ENCODE peak calls at places on chromosomes 13 and 19, in six cellular contexts. N, D, F, M, U and G are unnamed samples.

GRCh38 chr19:40394816-40395210 is 4.8 kb upstream of the HIPK4 start:
- DNase-seq in D (no peak), M (no peak), N (no peak), U (no peak), F (no peak), G (no peak)

GRCh38 chr13:100725472-100725871 is 50.9 kb upstream of the TMTC4 start:
- DNase-seq in M (no peak), F (no peak), N (no peak), U (no peak), D (no peak), G (no peak)

GRCh38 chr19:31707206-31707605 is 358.0 kb upstream of the TSHZ3 start:
- DNase-seq in F (no peak), U (no peak), D (no peak), N (no peak), M (no peak), G (no peak)

GRCh38 chr13:36778083-36778671 is 40.8 kb upstream of the RFXAP start:
- DNase-seq in M (no peak), U (no peak), F (peak; percentile 71), N (no peak), D (peak; percentile 97), G (peak; percentile 59)

GRCh38 chr13:35768551-35768950 is 292.1 kb upstream of the MAB21L1 start:
- DNase-seq in M (no peak), N (no peak), U (no peak), F (no peak), D (peak; percentile 76), G (peak; percentile 71)

GRCh38 chr19:42081584-42082258 is 5.8 kb downstream of the ZNF574 start:
- DNase-seq in N (peak; percentile 25), D (peak; percentile 43), M (no peak), U (no peak), F (no peak), G (no peak)

GRCh38 chr19:38044267-38045111 is 137.5 kb downstream of the SIPA1L3 start:
- DNase-seq in M (no peak), F (no peak), N (peak; percentile 20), D (peak; percentile 69), U (no peak), G (no peak)

GRCh38 chr13:95207769-95208366 is 93.4 kb downstream of the ABCC4 start:
- DNase-seq in N (no peak), F (no peak), D (no peak), M (no peak), U (no peak), G (no peak)

GRCh38 chr13:110559429-110559943 is 2.0 kb downstream of the RAB20 start:
- DNase-seq in D (no peak), M (no peak), U (peak; percentile 59), N (peak; percentile 18), F (no peak), G (no peak)

GRCh38 chr13:95643471-95643813 is 1.1 kb downstream of the DZIP1 start:
- DNase-seq in U (no peak), N (no peak), F (peak; percentile 18), M (no peak), D (peak; percentile 56), G (no peak)

GRCh38 chr13:76226941-76227340 is 590.8 kb downstream of the LMO7 start:
- DNase-seq in U (no peak), F (no peak), D (no peak), N (no peak), M (no peak), G (no peak)

GRCh38 chr13:42076309-42076713 is 27.9 kb downstream of the DGKH start:
- DNase-seq in M (no peak), N (no peak), U (no peak), D (no peak), F (no peak), G (no peak)

GRCh38 chr19:923551-924211 is 2.2 kb upstream of the ARID3A start:
- DNase-seq in N (no peak), U (no peak), D (no peak), M (no peak), F (no peak), G (no peak)

GRCh38 chr13:89568276-89568675 is 1779.2 kb upstream of the MIR17HG start:
- DNase-seq in N (peak; percentile 17), M (no peak), F (no peak), U (no peak), D (peak; percentile 24), G (no peak)

GRCh38 chr19:16205205-16206045 is 7.7 kb downstream of the AP1M1 start:
- DNase-seq in U (peak; percentile 51), N (no peak), M (no peak), D (no peak), F (no peak), G (no peak)

GRCh38 chr19:13151605-13152355 is 1.6 kb downstream of the IER2 start:
- DNase-seq in M (peak; percentile 76), U (peak; percentile 97), N (peak; percentile 84), D (peak; percentile 94), F (peak; percentile 97), G (peak; percentile 91)

GRCh38 chr13:30806784-30807183 is 71.4 kb downstream of the ALOX5AP start:
- DNase-seq in N (peak; percentile 81), F (no peak), M (no peak), U (no peak), D (peak; percentile 85), G (no peak)

GRCh38 chr19:35295453-35295791 is 3.5 kb downstream of the MAG start:
- DNase-seq in D (no peak), U (no peak), F (no peak), N (no peak), M (no peak), G (no peak)

GRCh38 chr19:16886305-16886880 is 2.4 kb upstream of the F2RL3 start:
- DNase-seq in D (peak; percentile 36), U (peak; percentile 81), F (no peak), N (peak; percentile 64), M (no peak), G (peak; percentile 60)

GRCh38 chr19:947707-948533 is 22.1 kb downstream of the ARID3A start:
- DNase-seq in D (no peak), M (peak; percentile 54), N (no peak), F (no peak), U (peak; percentile 59), G (no peak)

GRCh38 chr13:84607614-84608013 is 725.3 kb upstream of the SLITRK1 start:
- DNase-seq in F (no peak), N (peak; percentile 73), U (no peak), M (no peak), D (peak; percentile 90), G (peak; percentile 73)

GRCh38 chr19:18946918-18947317 is 5.9 kb upstream of the HOMER3 start:
- DNase-seq in F (no peak), N (no peak), D (no peak), M (no peak), U (no peak), G (no peak)

GRCh38 chr19:20558011-20558410 is 7.6 kb downstream of the ZNF737 start:
- DNase-seq in M (no peak), F (no peak), N (no peak), U (peak; percentile 18), D (no peak), G (no peak)

DNA sequence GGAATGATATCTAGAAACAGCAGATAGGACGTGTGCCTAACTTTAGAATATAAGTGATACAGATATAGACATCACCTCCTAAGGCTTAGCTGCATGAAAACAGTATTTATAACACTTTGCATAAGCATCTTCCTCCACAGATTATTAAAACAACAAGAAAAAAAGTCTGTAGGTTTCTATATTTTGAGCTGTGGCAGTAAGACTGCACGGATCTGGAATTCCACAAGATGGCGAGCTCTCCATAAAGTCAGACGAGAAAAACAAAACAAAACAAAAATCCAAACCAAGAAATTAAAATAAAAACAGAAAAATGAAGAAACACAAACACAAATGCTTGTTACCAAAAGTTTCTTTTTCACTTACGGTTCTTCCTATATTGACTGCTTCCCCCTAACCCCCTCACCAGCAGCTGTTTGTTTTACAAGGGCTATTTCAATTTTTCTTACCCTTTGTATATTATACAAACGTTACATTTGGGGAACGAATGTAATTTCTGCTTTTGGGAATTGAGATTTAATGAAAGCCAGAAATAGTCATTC is 285.8 kb downstream of the MYO16 start:
- DNase-seq in M (no peak), N (peak; percentile 34), U (no peak), F (no peak), D (peak; percentile 35), G (no peak)
- H3K4me3 ChIP-seq in M (no peak overlapping the region), N (no peak overlapping the region), U (peak overlapping the region; percentile 26), F (no peak overlapping the region), D (no peak overlapping the region), G (no peak overlapping the region)

GRCh38 chr13:46751811-46752635 is 44.9 kb downstream of the ESD start:
- DNase-seq in F (no peak), D (peak; percentile 72), M (no peak), U (no peak), N (no peak), G (no peak)
- H3K4me3 ChIP-seq in F (no peak overlapping the region), D (no peak overlapping the region), M (no peak overlapping the region), U (no peak overlapping the region), N (no peak overlapping the region), G (no peak overlapping the region)

GRCh38 chr19:4334929-4335833 is 3.4 kb downstream of the STAP2 start:
- DNase-seq in N (no peak), U (no peak), F (no peak), D (no peak), M (no peak), G (no peak)

GRCh38 chr19:4342421-4343055 is 824 bp upstream of the MPND start:
- DNase-seq in U (peak; percentile 93), M (peak; percentile 88), F (peak; percentile 100), D (peak; percentile 100), N (peak; percentile 100), G (peak; percentile 100)

GRCh38 chr19:4337906-4338440 is 654 bp downstream of the STAP2 start:
- DNase-seq in N (no peak), D (peak; percentile 31), M (no peak), U (no peak), F (no peak), G (no peak)

GRCh38 chr19:4343056-4343844 is at the start of gene MPND:
- DNase-seq in U (peak; percentile 96), D (peak; percentile 75), M (peak; percentile 63), N (peak; percentile 66), F (peak; percentile 85), G (peak; percentile 32)

GRCh38 chr19:4338441-4339350 is at the start of gene STAP2:
- DNase-seq in F (no peak), N (peak; percentile 85), M (no peak), U (no peak), D (no peak), G (no peak)
- H3K4me3 ChIP-seq in F (peak within 1 kb of the TSS; percentile 36), N (peak within 1 kb of the TSS; percentile 73), M (peak within 1 kb of the TSS; percentile 50), U (peak within 1 kb of the TSS; percentile 53), D (peak within 1 kb of the TSS; percentile 36), G (peak within 1 kb of the TSS; percentile 37)

GRCh38 chr13:41019578-41020347 is 647 bp upstream of the ELF1 start:
- DNase-seq in D (no peak), F (no peak), N (no peak), M (no peak), U (no peak), G (no peak)

GRCh38 chr13:41017744-41018582 is 1.2 kb downstream of the ELF1 start:
- DNase-seq in N (peak; percentile 78), F (no peak), D (no peak), U (no peak), M (no peak), G (no peak)

GRCh38 chr13:41017153-41017552 is 2.0 kb downstream of the ELF1 start:
- DNase-seq in D (no peak), N (no peak), F (no peak), U (no peak), M (no peak), G (no peak)

GRCh38 chr13:41018583-41018909 is 570 bp downstream of the ELF1 start:
- DNase-seq in N (peak; percentile 31), F (no peak), U (no peak), D (no peak), M (no peak), G (no peak)

GRCh38 chr13:41019027-41019487 is at the start of gene ELF1:
- DNase-seq in M (peak; percentile 28), U (no peak), F (no peak), N (peak; percentile 93), D (peak; percentile 72), G (peak; percentile 14)
- H3K4me3 ChIP-seq in M (peak within 1 kb of the TSS; percentile 36), U (peak within 1 kb of the TSS; percentile 36), F (no peak within 1 kb of the TSS), N (peak within 1 kb of the TSS; percentile 46), D (no peak within 1 kb of the TSS), G (no peak within 1 kb of the TSS)